ENCODE peak calls at places on chromosomes 5 and 9, in ten cellular contexts. One of them, this sample, is unnamed.

GRCh38 chr5:55903121-55903701 is 52.1 kb downstream of the IL31RA start:
- DNase-seq in sciatic nerve: no peak
- DNase-seq in choroid plexus epithelial cell: peak; percentile 79
- DNase-seq in activated T-helper 9 cell treated with anti-CD3 and anti-CD28 coated beads, Interleukin-2, amount 50 U/mL, for 16 hours: peak; percentile 51
- DNase-seq in neural crest cell: no peak
- DNase-seq in NT2/D1: no peak
- DNase-seq in CD8-positive, alpha-beta T cell: peak; percentile 42
- DNase-seq in amniotic epithelial cell: peak; percentile 15
- DNase-seq in HTR-8/SVneo: no peak
- DNase-seq in stimulated activated CD8-positive, alpha-beta memory T cell treated with anti-CD3 and anti-CD28 coated beads, Interleukin-4, amount 100 ng/mL, for 24 hours: peak; percentile 69
- DNase-seq in this sample: peak; percentile 63

GRCh38 chr9:127451681-127452480 is 571 bp downstream of the LRSAM1 start:
- DNase-seq in choroid plexus epithelial cell: peak; percentile 52
- DNase-seq in neural crest cell: peak; percentile 32
- DNase-seq in CD8-positive, alpha-beta T cell: peak; percentile 8
- DNase-seq in sciatic nerve: peak; percentile 77
- DNase-seq in HTR-8/SVneo: peak; percentile 54
- DNase-seq in NT2/D1: no peak
- DNase-seq in stimulated activated CD8-positive, alpha-beta memory T cell treated with anti-CD3 and anti-CD28 coated beads, Interleukin-4, amount 100 ng/mL, for 24 hours: no peak
- DNase-seq in amniotic epithelial cell: peak; percentile 41
- DNase-seq in activated T-helper 9 cell treated with anti-CD3 and anti-CD28 coated beads, Interleukin-2, amount 50 U/mL, for 16 hours: peak; percentile 16
- DNase-seq in this sample: no peak

GRCh38 chr9:89668216-89668867 is 63.5 kb downstream of the GADD45G start:
- DNase-seq in sciatic nerve: no peak
- DNase-seq in stimulated activated CD8-positive, alpha-beta memory T cell treated with anti-CD3 and anti-CD28 coated beads, Interleukin-4, amount 100 ng/mL, for 24 hours: no peak
- DNase-seq in HTR-8/SVneo: no peak
- DNase-seq in activated T-helper 9 cell treated with anti-CD3 and anti-CD28 coated beads, Interleukin-2, amount 50 U/mL, for 16 hours: no peak
- DNase-seq in choroid plexus epithelial cell: no peak
- DNase-seq in NT2/D1: no peak
- DNase-seq in CD8-positive, alpha-beta T cell: no peak
- DNase-seq in neural crest cell: no peak
- DNase-seq in amniotic epithelial cell: peak; percentile 5
- DNase-seq in this sample: no peak

GRCh38 chr5:77644443-77645157 is 6.1 kb upstream of the OTP start:
- DNase-seq in CD8-positive, alpha-beta T cell: no peak
- DNase-seq in NT2/D1: no peak
- DNase-seq in activated T-helper 9 cell treated with anti-CD3 and anti-CD28 coated beads, Interleukin-2, amount 50 U/mL, for 16 hours: no peak
- DNase-seq in sciatic nerve: no peak
- DNase-seq in choroid plexus epithelial cell: no peak
- DNase-seq in neural crest cell: no peak
- DNase-seq in stimulated activated CD8-positive, alpha-beta memory T cell treated with anti-CD3 and anti-CD28 coated beads, Interleukin-4, amount 100 ng/mL, for 24 hours: no peak
- DNase-seq in amniotic epithelial cell: no peak
- DNase-seq in HTR-8/SVneo: no peak
- DNase-seq in this sample: peak; percentile 2

GRCh38 chr5:57805732-57806131 is 323.1 kb upstream of the ACTBL2 start:
- DNase-seq in activated T-helper 9 cell treated with anti-CD3 and anti-CD28 coated beads, Interleukin-2, amount 50 U/mL, for 16 hours: no peak
- DNase-seq in HTR-8/SVneo: no peak
- DNase-seq in CD8-positive, alpha-beta T cell: no peak
- DNase-seq in stimulated activated CD8-positive, alpha-beta memory T cell treated with anti-CD3 and anti-CD28 coated beads, Interleukin-4, amount 100 ng/mL, for 24 hours: no peak
- DNase-seq in amniotic epithelial cell: no peak
- DNase-seq in neural crest cell: no peak
- DNase-seq in sciatic nerve: no peak
- DNase-seq in choroid plexus epithelial cell: no peak
- DNase-seq in NT2/D1: no peak
- DNase-seq in this sample: no peak

GRCh38 chr5:177306674-177307543 is 3.3 kb downstream of the PRELID1 start:
- DNase-seq in neural crest cell: no peak
- DNase-seq in NT2/D1: no peak
- DNase-seq in HTR-8/SVneo: no peak
- DNase-seq in amniotic epithelial cell: peak; percentile 88
- DNase-seq in sciatic nerve: no peak
- DNase-seq in choroid plexus epithelial cell: peak; percentile 95
- DNase-seq in stimulated activated CD8-positive, alpha-beta memory T cell treated with anti-CD3 and anti-CD28 coated beads, Interleukin-4, amount 100 ng/mL, for 24 hours: no peak
- DNase-seq in CD8-positive, alpha-beta T cell: no peak
- DNase-seq in activated T-helper 9 cell treated with anti-CD3 and anti-CD28 coated beads, Interleukin-2, amount 50 U/mL, for 16 hours: no peak
- DNase-seq in this sample: no peak

GRCh38 chr5:153926201-153926600 is 112.5 kb downstream of the FAM114A2 start:
- DNase-seq in amniotic epithelial cell: no peak
- DNase-seq in NT2/D1: no peak
- DNase-seq in choroid plexus epithelial cell: no peak
- DNase-seq in neural crest cell: no peak
- DNase-seq in CD8-positive, alpha-beta T cell: no peak
- DNase-seq in HTR-8/SVneo: no peak
- DNase-seq in stimulated activated CD8-positive, alpha-beta memory T cell treated with anti-CD3 and anti-CD28 coated beads, Interleukin-4, amount 100 ng/mL, for 24 hours: no peak
- DNase-seq in activated T-helper 9 cell treated with anti-CD3 and anti-CD28 coated beads, Interleukin-2, amount 50 U/mL, for 16 hours: no peak
- DNase-seq in sciatic nerve: no peak
- DNase-seq in this sample: no peak

GRCh38 chr9:135016876-135017275 is 70.6 kb upstream of the OLFM1 start:
- DNase-seq in neural crest cell: no peak
- DNase-seq in HTR-8/SVneo: no peak
- DNase-seq in activated T-helper 9 cell treated with anti-CD3 and anti-CD28 coated beads, Interleukin-2, amount 50 U/mL, for 16 hours: no peak
- DNase-seq in CD8-positive, alpha-beta T cell: no peak
- DNase-seq in stimulated activated CD8-positive, alpha-beta memory T cell treated with anti-CD3 and anti-CD28 coated beads, Interleukin-4, amount 100 ng/mL, for 24 hours: no peak
- DNase-seq in sciatic nerve: no peak
- DNase-seq in choroid plexus epithelial cell: no peak
- DNase-seq in amniotic epithelial cell: no peak
- DNase-seq in NT2/D1: no peak
- DNase-seq in this sample: no peak

GRCh38 chr5:93782978-93783377 is 41.6 kb upstream of the POU5F2 start:
- DNase-seq in neural crest cell: no peak
- DNase-seq in CD8-positive, alpha-beta T cell: no peak
- DNase-seq in choroid plexus epithelial cell: no peak
- DNase-seq in stimulated activated CD8-positive, alpha-beta memory T cell treated with anti-CD3 and anti-CD28 coated beads, Interleukin-4, amount 100 ng/mL, for 24 hours: no peak
- DNase-seq in sciatic nerve: no peak
- DNase-seq in HTR-8/SVneo: no peak
- DNase-seq in amniotic epithelial cell: no peak
- DNase-seq in activated T-helper 9 cell treated with anti-CD3 and anti-CD28 coated beads, Interleukin-2, amount 50 U/mL, for 16 hours: no peak
- DNase-seq in NT2/D1: no peak
- DNase-seq in this sample: no peak

GRCh38 chr5:1538741-1539392 is 15.1 kb upstream of the LPCAT1 start:
- DNase-seq in CD8-positive, alpha-beta T cell: no peak
- DNase-seq in activated T-helper 9 cell treated with anti-CD3 and anti-CD28 coated beads, Interleukin-2, amount 50 U/mL, for 16 hours: no peak
- DNase-seq in sciatic nerve: no peak
- DNase-seq in NT2/D1: no peak
- DNase-seq in HTR-8/SVneo: no peak
- DNase-seq in neural crest cell: no peak
- DNase-seq in choroid plexus epithelial cell: no peak
- DNase-seq in amniotic epithelial cell: no peak
- DNase-seq in stimulated activated CD8-positive, alpha-beta memory T cell treated with anti-CD3 and anti-CD28 coated beads, Interleukin-4, amount 100 ng/mL, for 24 hours: no peak
- DNase-seq in this sample: peak; percentile 37

GRCh38 chr5:152532714-152533113 is 127.6 kb upstream of the NMUR2 start:
- DNase-seq in sciatic nerve: no peak
- DNase-seq in HTR-8/SVneo: peak; percentile 41
- DNase-seq in stimulated activated CD8-positive, alpha-beta memory T cell treated with anti-CD3 and anti-CD28 coated beads, Interleukin-4, amount 100 ng/mL, for 24 hours: no peak
- DNase-seq in activated T-helper 9 cell treated with anti-CD3 and anti-CD28 coated beads, Interleukin-2, amount 50 U/mL, for 16 hours: no peak
- DNase-seq in CD8-positive, alpha-beta T cell: no peak
- DNase-seq in NT2/D1: peak; percentile 43
- DNase-seq in neural crest cell: no peak
- DNase-seq in choroid plexus epithelial cell: peak; percentile 74
- DNase-seq in amniotic epithelial cell: peak; percentile 50
- DNase-seq in this sample: no peak

GRCh38 chr5:44809956-44810276 is 1.2 kb downstream of the MRPS30 start:
- DNase-seq in HTR-8/SVneo: no peak
- DNase-seq in activated T-helper 9 cell treated with anti-CD3 and anti-CD28 coated beads, Interleukin-2, amount 50 U/mL, for 16 hours: no peak
- DNase-seq in choroid plexus epithelial cell: peak; percentile 2
- DNase-seq in amniotic epithelial cell: no peak
- DNase-seq in sciatic nerve: no peak
- DNase-seq in NT2/D1: no peak
- DNase-seq in CD8-positive, alpha-beta T cell: no peak
- DNase-seq in stimulated activated CD8-positive, alpha-beta memory T cell treated with anti-CD3 and anti-CD28 coated beads, Interleukin-4, amount 100 ng/mL, for 24 hours: no peak
- DNase-seq in neural crest cell: no peak
- DNase-seq in this sample: no peak

GRCh38 chr9:31355965-31356364 is 1028.5 kb upstream of the ACO1 start:
- DNase-seq in HTR-8/SVneo: no peak
- DNase-seq in sciatic nerve: no peak
- DNase-seq in CD8-positive, alpha-beta T cell: no peak
- DNase-seq in neural crest cell: no peak
- DNase-seq in choroid plexus epithelial cell: no peak
- DNase-seq in activated T-helper 9 cell treated with anti-CD3 and anti-CD28 coated beads, Interleukin-2, amount 50 U/mL, for 16 hours: no peak
- DNase-seq in NT2/D1: no peak
- DNase-seq in amniotic epithelial cell: no peak
- DNase-seq in stimulated activated CD8-positive, alpha-beta memory T cell treated with anti-CD3 and anti-CD28 coated beads, Interleukin-4, amount 100 ng/mL, for 24 hours: no peak
- DNase-seq in this sample: no peak

GRCh38 chr5:3010953-3011763 is 259.7 kb upstream of the IRX2 start:
- DNase-seq in stimulated activated CD8-positive, alpha-beta memory T cell treated with anti-CD3 and anti-CD28 coated beads, Interleukin-4, amount 100 ng/mL, for 24 hours: no peak
- DNase-seq in NT2/D1: no peak
- DNase-seq in activated T-helper 9 cell treated with anti-CD3 and anti-CD28 coated beads, Interleukin-2, amount 50 U/mL, for 16 hours: no peak
- DNase-seq in HTR-8/SVneo: no peak
- DNase-seq in choroid plexus epithelial cell: no peak
- DNase-seq in neural crest cell: no peak
- DNase-seq in CD8-positive, alpha-beta T cell: no peak
- DNase-seq in sciatic nerve: no peak
- DNase-seq in amniotic epithelial cell: no peak
- DNase-seq in this sample: no peak

GRCh38 chr9:36731576-36731975 is 158.9 kb downstream of the MELK start:
- DNase-seq in CD8-positive, alpha-beta T cell: no peak
- DNase-seq in sciatic nerve: no peak
- DNase-seq in neural crest cell: no peak
- DNase-seq in HTR-8/SVneo: no peak
- DNase-seq in activated T-helper 9 cell treated with anti-CD3 and anti-CD28 coated beads, Interleukin-2, amount 50 U/mL, for 16 hours: no peak
- DNase-seq in NT2/D1: no peak
- DNase-seq in choroid plexus epithelial cell: no peak
- DNase-seq in amniotic epithelial cell: no peak
- DNase-seq in stimulated activated CD8-positive, alpha-beta memory T cell treated with anti-CD3 and anti-CD28 coated beads, Interleukin-4, amount 100 ng/mL, for 24 hours: no peak
- DNase-seq in this sample: no peak

GRCh38 chr5:32802764-32803163 is 91.6 kb downstream of the NPR3 start:
- DNase-seq in choroid plexus epithelial cell: no peak
- DNase-seq in HTR-8/SVneo: no peak
- DNase-seq in activated T-helper 9 cell treated with anti-CD3 and anti-CD28 coated beads, Interleukin-2, amount 50 U/mL, for 16 hours: no peak
- DNase-seq in CD8-positive, alpha-beta T cell: no peak
- DNase-seq in sciatic nerve: no peak
- DNase-seq in NT2/D1: no peak
- DNase-seq in neural crest cell: no peak
- DNase-seq in amniotic epithelial cell: no peak
- DNase-seq in stimulated activated CD8-positive, alpha-beta memory T cell treated with anti-CD3 and anti-CD28 coated beads, Interleukin-4, amount 100 ng/mL, for 24 hours: no peak
- DNase-seq in this sample: no peak

GRCh38 chr5:123813937-123814624 is 302.1 kb downstream of the CSNK1G3 start:
- DNase-seq in HTR-8/SVneo: peak; percentile 26
- DNase-seq in choroid plexus epithelial cell: peak; percentile 54
- DNase-seq in activated T-helper 9 cell treated with anti-CD3 and anti-CD28 coated beads, Interleukin-2, amount 50 U/mL, for 16 hours: no peak
- DNase-seq in CD8-positive, alpha-beta T cell: no peak
- DNase-seq in sciatic nerve: no peak
- DNase-seq in stimulated activated CD8-positive, alpha-beta memory T cell treated with anti-CD3 and anti-CD28 coated beads, Interleukin-4, amount 100 ng/mL, for 24 hours: no peak
- DNase-seq in neural crest cell: no peak
- DNase-seq in amniotic epithelial cell: peak; percentile 93
- DNase-seq in NT2/D1: no peak
- DNase-seq in this sample: peak; percentile 58

This sample was measured in SJSA1.